ENCODE peak calls at places on chromosomes 7 and 10, in five cellular contexts. S, E, R, I and K are unnamed samples.

GRCh38 chr7:24334627-24335026 is 50.6 kb downstream of the NPY start:
- DNase-seq in S (no peak), E (no peak), R (no peak), I (no peak), K (no peak)

GRCh38 chr10:123974406-123974805 is 82.8 kb upstream of the CPXM2 start:
- DNase-seq in S (peak), E (no peak), R (peak), I (no peak), K (no peak)

GRCh38 chr10:32846974-32847373 is 111.1 kb downstream of the ITGB1 start:
- DNase-seq in S (no peak), E (no peak), R (no peak), I (no peak), K (no peak)

GRCh38 chr10:116113721-116114501 is 159.1 kb downstream of the GFRA1 start:
- DNase-seq in S (no peak), E (no peak), R (peak), I (peak), K (no peak)

GRCh38 chr7:4830176-4830575 is 31.7 kb downstream of the PAPOLB start:
- DNase-seq in S (peak), E (peak), R (peak), I (no peak), K (peak)

GRCh38 chr7:155375337-155376277 is 77.9 kb downstream of the INSIG1 start:
- DNase-seq in S (no peak), E (no peak), R (no peak), I (no peak), K (no peak)

GRCh38 chr7:137937202-137937560 is 64.7 kb downstream of the CREB3L2 start:
- DNase-seq in S (no peak), E (no peak), R (peak), I (no peak), K (no peak)

GRCh38 chr10:53664620-53665019 is 892.0 kb upstream of the MBL2 start:
- DNase-seq in S (no peak), E (no peak), R (no peak), I (peak), K (no peak)

GRCh38 chr7:43942997-43943701 is 16.9 kb downstream of the UBE2D4 start:
- DNase-seq in S (no peak), E (no peak), R (no peak), I (no peak), K (no peak)